ENCODE peak calls at places on chromosomes 3 and 15, in five cellular contexts. P is ELF-1; Z is activated CD4-positive, alpha-beta T cell treated with anti-CD3 and anti-CD28 coated beads for 1 hour; U is CD4-positive, alpha-beta T cell; N is HFF-Myc. F is an unnamed sample.

GRCh38 chr15:40217166-40217785 is 21.6 kb upstream of the PAK6 start:
- DNase-seq in P (peak), Z (no peak), U (no peak), N (peak), F (no peak)

GRCh38 chr3:197736010-197736490 is 654 bp downstream of the RUBCN start:
- DNase-seq in P (peak), Z (peak), U (peak), N (no peak), F (peak)

GRCh38 chr15:94206463-94207167 is 24.7 kb upstream of the MCTP2 start:
- DNase-seq in P (no peak), Z (no peak), U (no peak), N (peak), F (no peak)

GRCh38 chr3:120780977-120781376 is 38.4 kb downstream of the GTF2E1 start:
- DNase-seq in P (no peak), Z (no peak), U (no peak), N (peak), F (no peak)

GRCh38 chr15:66599536-66600239 is 33.9 kb upstream of the LCTL start:
- DNase-seq in P (no peak), Z (no peak), U (no peak), N (no peak), F (no peak)

GRCh38 chr3:48851407-48851806 is 3.7 kb upstream of the PRKAR2A start:
- DNase-seq in P (peak), Z (no peak), U (no peak), N (no peak), F (no peak)

GRCh38 chr3:46284981-46285683 is 42.9 kb downstream of the CCR3 start:
- DNase-seq in P (no peak), Z (no peak), U (no peak), N (no peak), F (peak)

GRCh38 chr15:51681303-51681963 is at the start of gene SCG3:
- DNase-seq in P (peak), Z (peak), U (peak), N (peak), F (peak)

GRCh38 chr3:187291001-187291511 is 481 bp downstream of the MASP1 start:
- DNase-seq in P (peak), Z (no peak), U (no peak), N (no peak), F (no peak)

GRCh38 chr3:44516230-44516629 is 38.8 kb upstream of the ZNF445 start:
- DNase-seq in P (no peak), Z (no peak), U (no peak), N (no peak), F (no peak)

GRCh38 chr3:52834871-52835501 is at the start of gene MUSTN1:
- DNase-seq in P (peak), Z (no peak), U (no peak), N (no peak), F (no peak)

GRCh38 chr3:99846472-99846871 is 28.8 kb downstream of the CMSS1 start:
- DNase-seq in P (no peak), Z (no peak), U (no peak), N (no peak), F (no peak)